ENCODE peak calls at places on chromosomes 12 and 14, in seven cellular contexts. H, N, L, T, Q, J and V are unnamed samples.

GRCh38 chr14:29783556-29783955 is 144.1 kb downstream of the PRKD1 start:
- DNase-seq in H (no peak), N (no peak), L (no peak), T (no peak), Q (no peak), J (no peak), V (no peak)

GRCh38 chr14:103727313-103728000 is 11.8 kb downstream of the ZFYVE21 start:
- DNase-seq in H (no peak), N (no peak), L (no peak), T (no peak), Q (no peak), J (peak; percentile 3), V (no peak)

GRCh38 chr14:22379727-22380126 is 209.3 kb downstream of the DAD1 start:
- DNase-seq in H (no peak), N (no peak), L (no peak), T (no peak), Q (no peak), J (no peak), V (no peak)

GRCh38 chr14:73258845-73259611 is 21.7 kb downstream of the PAPLN start:
- DNase-seq in H (no peak), N (no peak), L (no peak), T (no peak), Q (no peak), J (no peak), V (no peak)

GRCh38 chr14:100288382-100289185 is 17.7 kb downstream of the SLC25A29 start:
- DNase-seq in H (no peak), N (peak; percentile 61), L (peak; percentile 90), T (no peak), Q (no peak), J (no peak), V (no peak)

GRCh38 chr14:22232486-22232885 is 356.5 kb downstream of the DAD1 start:
- DNase-seq in H (no peak), N (no peak), L (no peak), T (no peak), Q (no peak), J (no peak), V (no peak)

GRCh38 chr12:24534632-24535031 is 414.3 kb downstream of the BCAT1 start:
- DNase-seq in H (peak; percentile 51), N (no peak), L (no peak), T (no peak), Q (no peak), J (peak; percentile 18), V (no peak)

GRCh38 chr12:113439606-113440030 is 17.4 kb downstream of the SDSL start:
- DNase-seq in H (no peak), N (no peak), L (no peak), T (no peak), Q (no peak), J (no peak), V (no peak)

GRCh38 chr12:58547217-58547616 is 373.1 kb downstream of the LRIG3 start:
- DNase-seq in H (no peak), N (no peak), L (no peak), T (no peak), Q (no peak), J (no peak), V (no peak)

GRCh38 chr12:75888398-75888797 is 143.2 kb downstream of the PHLDA1 start:
- DNase-seq in H (no peak), N (no peak), L (no peak), T (no peak), Q (no peak), J (no peak), V (no peak)

GRCh38 chr14:73762375-73762822 is 48.2 kb upstream of the PNMA1 start:
- DNase-seq in H (no peak), N (no peak), L (no peak), T (no peak), Q (no peak), J (no peak), V (no peak)

GRCh38 chr12:44647891-44648690 is 228.0 kb downstream of the NELL2 start:
- DNase-seq in H (no peak), N (no peak), L (no peak), T (no peak), Q (no peak), J (no peak), V (no peak)

GRCh38 chr14:24921903-24922302 is 128.0 kb downstream of the STXBP6 start:
- DNase-seq in H (no peak), N (no peak), L (no peak), T (no peak), Q (no peak), J (no peak), V (no peak)

GRCh38 chr12:26740991-26741390 is 92.0 kb downstream of the ITPR2 start:
- DNase-seq in H (no peak), N (no peak), L (no peak), T (no peak), Q (no peak), J (no peak), V (no peak)

GRCh38 chr12:113244015-113244983 is 23.0 kb downstream of the TPCN1 start:
- DNase-seq in H (peak; percentile 75), N (peak; percentile 92), L (no peak), T (no peak), Q (no peak), J (peak; percentile 68), V (no peak)

GRCh38 chr12:90987101-90987500 is 17.7 kb downstream of the EPYC start:
- DNase-seq in H (no peak), N (no peak), L (no peak), T (no peak), Q (no peak), J (no peak), V (no peak)

GRCh38 chr12:129531004-129531403 is 372.8 kb downstream of the TMEM132D start:
- DNase-seq in H (no peak), N (no peak), L (no peak), T (no peak), Q (no peak), J (no peak), V (no peak)

GRCh38 chr14:61528591-61529021 is 166.7 kb upstream of the HIF1A start:
- DNase-seq in H (no peak), N (no peak), L (no peak), T (no peak), Q (no peak), J (no peak), V (no peak)

GRCh38 chr12:76470028-76470939 is 89.3 kb downstream of the OSBPL8 start:
- DNase-seq in H (peak; percentile 34), N (no peak), L (no peak), T (no peak), Q (no peak), J (no peak), V (no peak)

GRCh38 chr12:15209782-15210181 is 11.4 kb downstream of the RERG start:
- DNase-seq in H (no peak), N (no peak), L (no peak), T (no peak), Q (no peak), J (no peak), V (no peak)

GRCh38 chr14:76715102-76715926 is 46.0 kb upstream of the VASH1 start:
- DNase-seq in H (peak; percentile 22), N (no peak), L (peak; percentile 90), T (no peak), Q (no peak), J (no peak), V (peak; percentile 15)

GRCh38 chr14:55505846-55506245 is 65.4 kb upstream of the TBPL2 start:
- DNase-seq in H (no peak), N (no peak), L (no peak), T (no peak), Q (no peak), J (no peak), V (no peak)

DNA sequence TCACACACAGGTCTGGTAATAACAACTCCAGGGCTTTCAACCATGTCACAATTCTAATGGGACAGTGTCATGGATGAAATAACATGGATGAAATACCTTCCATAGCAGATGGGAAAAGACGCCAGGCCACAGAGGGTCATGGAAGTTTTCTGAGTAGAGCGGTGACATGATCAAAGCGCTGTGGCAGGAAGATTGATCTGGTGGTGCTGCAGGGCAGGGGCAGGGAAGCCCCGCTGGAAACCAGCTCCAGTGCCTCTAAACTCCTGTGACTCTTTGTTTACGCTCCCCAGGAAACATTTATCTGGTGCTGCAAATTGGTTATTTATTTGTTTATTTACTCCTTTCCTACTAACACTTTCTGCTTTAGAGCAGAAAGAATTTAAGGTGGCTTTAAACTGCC is 108.3 kb upstream of the HMGA2 start:
- DNase-seq in H (no peak), N (no peak), L (no peak), T (no peak), Q (no peak), J (no peak), V (no peak)
- TF ChIP-seq CTCF in H (no peak), N (no peak), L (no peak), T (no peak), Q (no peak), J (no peak), V (no peak)

DNA sequence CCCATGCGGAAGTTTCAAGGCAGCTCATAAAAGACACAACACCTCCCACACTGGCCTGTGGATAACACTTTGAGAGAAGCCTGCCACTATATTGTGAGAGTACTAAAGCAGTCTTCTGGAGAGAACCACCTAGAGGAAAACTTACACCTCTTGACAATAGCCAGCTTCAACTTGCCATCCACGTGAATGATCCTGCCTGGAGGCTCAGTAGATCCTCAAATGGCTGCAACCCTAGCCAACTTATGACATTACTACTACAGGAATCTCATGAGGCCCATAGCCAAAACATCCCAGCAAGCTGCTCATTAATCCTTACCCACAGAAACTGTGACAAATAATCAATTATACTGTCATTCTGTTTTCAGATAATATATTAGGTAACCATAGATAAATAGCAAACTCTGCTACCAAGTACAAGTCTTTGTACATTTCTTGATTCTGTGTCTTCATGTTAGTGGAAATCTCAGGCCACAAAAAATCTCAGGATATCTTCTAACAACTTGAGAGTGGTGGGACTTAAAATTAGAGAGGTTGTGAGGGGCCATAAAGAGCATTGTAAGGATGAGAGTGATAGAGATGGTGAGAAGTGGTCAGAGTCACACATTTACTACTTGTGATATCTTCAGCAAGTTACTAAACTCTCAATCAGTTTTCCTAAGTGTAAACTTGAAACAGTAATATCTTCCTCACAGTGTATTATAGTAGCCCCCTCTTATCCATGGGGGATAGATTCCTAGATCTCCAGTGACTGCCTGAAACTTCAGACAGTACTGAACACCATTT is 368.0 kb downstream of the C12orf50 start:
- DNase-seq in H (no peak), N (no peak), L (no peak), T (no peak), Q (no peak), J (no peak), V (no peak)
- TF ChIP-seq CTCF in H (no peak), N (no peak), L (no peak), T (no peak), Q (no peak), J (no peak), V (no peak)

DNA sequence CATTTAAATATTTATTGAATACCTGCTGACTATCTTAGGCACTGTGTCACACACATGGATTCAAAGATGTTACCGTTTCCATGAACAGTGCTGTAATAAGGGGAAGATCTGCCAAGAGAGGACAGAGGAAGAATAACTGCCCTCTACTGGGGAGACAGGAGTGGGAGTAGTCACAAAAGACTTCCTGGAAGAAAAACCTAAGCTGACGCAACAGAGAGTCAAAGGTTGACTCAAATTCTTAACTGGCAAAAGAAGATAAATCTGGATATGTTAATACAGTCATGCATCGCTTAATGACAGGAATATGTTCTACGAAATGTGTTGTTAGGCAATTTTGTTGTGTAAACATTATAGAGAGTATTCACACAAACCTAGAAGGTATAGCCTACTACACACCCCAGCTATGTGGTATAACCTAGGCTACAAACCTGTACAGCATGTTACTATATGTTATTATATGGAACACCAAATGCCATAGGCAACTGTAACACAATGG is 51.5 kb downstream of the DCAF5 start:
- DNase-seq in H (no peak), N (no peak), L (no peak), T (no peak), Q (no peak), J (no peak), V (no peak)
- TF ChIP-seq CTCF in H (peak; percentile 69), N (no peak), L (peak; percentile 66), T (peak; percentile 30), Q (peak; percentile 46), J (peak; percentile 48), V (peak; percentile 74)

GRCh38 chr12:12985817-12986408 is 14.2 kb downstream of the HEBP1 start:
- DNase-seq in H (no peak), N (no peak), L (no peak), T (no peak), Q (no peak), J (no peak), V (no peak)
- TF ChIP-seq CTCF in H (peak; percentile 41), N (no peak), L (peak; percentile 22), T (peak; percentile 14), Q (peak; percentile 35), J (peak; percentile 35), V (peak; percentile 49)